ENCODE peak calls at places on chromosomes 7 and 10, in seven cellular contexts. A, N, I, F, M, S and E are unnamed samples.

GRCh38 chr7:15685358-15686181 is 913 bp downstream of the MEOX2 start:
- DNase-seq in A (peak; percentile 34), I (peak; percentile 69), N (peak; percentile 80), F (no peak), M (peak; percentile 67), S (peak; percentile 7), E (peak; percentile 69)

GRCh38 chr7:139034855-139035587 is 821 bp downstream of the ZC3HAV1L start:
- DNase-seq in N (peak; percentile 36), M (peak; percentile 22), S (peak; percentile 28), A (peak; percentile 27), I (no peak), F (no peak), E (peak; percentile 63)

GRCh38 chr10:64067009-64067606 is 545.9 kb downstream of the REEP3 start:
- DNase-seq in S (no peak), M (no peak), N (no peak), I (no peak), A (no peak), F (no peak), E (no peak)

GRCh38 chr10:33498354-33498753 is 163.9 kb upstream of the NRP1 start:
- DNase-seq in S (no peak), A (no peak), N (no peak), F (no peak), M (no peak), I (no peak), E (no peak)

GRCh38 chr7:148700693-148701092 is 2.0 kb downstream of the CUL1 start:
- DNase-seq in S (peak; percentile 56), F (no peak), I (no peak), A (peak; percentile 50), M (no peak), N (peak; percentile 49), E (peak; percentile 42)

GRCh38 chr10:114437456-114438292 is 33.4 kb upstream of the AFAP1L2 start:
- DNase-seq in I (no peak), M (no peak), S (no peak), F (no peak), N (peak; percentile 41), A (peak; percentile 19), E (peak; percentile 5)

GRCh38 chr7:44986218-44987053 is 7.6 kb upstream of the MYO1G start:
- DNase-seq in N (peak; percentile 95), S (peak; percentile 89), I (peak; percentile 96), A (peak; percentile 95), M (peak; percentile 88), F (peak; percentile 87), E (peak; percentile 99)

GRCh38 chr10:43076876-43077420 is at the start of gene RET:
- DNase-seq in M (no peak), I (no peak), A (no peak), N (peak; percentile 9), F (no peak), S (no peak), E (peak; percentile 32)

GRCh38 chr7:143901710-143902587 is at the start of gene TCAF1:
- DNase-seq in A (peak; percentile 93), M (peak; percentile 94), S (peak; percentile 87), N (peak; percentile 96), I (peak; percentile 97), F (peak; percentile 91), E (peak; percentile 92)

GRCh38 chr10:71297343-71297742 is 21.7 kb upstream of the SLC29A3 start:
- DNase-seq in F (no peak), I (no peak), A (no peak), M (no peak), S (no peak), N (no peak), E (no peak)

GRCh38 chr10:102752266-102752930 is 8.7 kb downstream of the WBP1L start:
- DNase-seq in F (no peak), I (peak; percentile 87), S (peak; percentile 95), A (peak; percentile 83), N (peak; percentile 92), M (peak; percentile 65), E (peak; percentile 85)

GRCh38 chr10:32943854-32944661 is 14.0 kb downstream of the ITGB1 start:
- DNase-seq in A (no peak), F (no peak), M (no peak), I (peak; percentile 63), S (no peak), N (no peak), E (no peak)

GRCh38 chr10:93813507-93814465 is 56.0 kb downstream of the LGI1 start:
- DNase-seq in I (peak; percentile 67), S (peak; percentile 27), F (peak; percentile 64), A (peak; percentile 41), M (peak; percentile 37), N (peak; percentile 51), E (no peak)

GRCh38 chr7:42763137-42763551 is 148.7 kb downstream of the C7orf25 start:
- DNase-seq in F (no peak), N (no peak), M (no peak), S (no peak), I (no peak), A (no peak), E (no peak)

GRCh38 chr7:70574970-70575799 is 556.8 kb upstream of the GALNT17 start:
- DNase-seq in N (no peak), I (peak; percentile 16), F (no peak), M (no peak), S (peak; percentile 66), A (no peak), E (no peak)

GRCh38 chr7:25894002-25894901 is 257.7 kb upstream of the NFE2L3 start:
- DNase-seq in N (no peak), A (no peak), I (no peak), M (no peak), S (no peak), F (peak; percentile 61), E (no peak)

GRCh38 chr7:100397336-100398081 is 24.2 kb downstream of the PILRA start:
- DNase-seq in S (no peak), M (no peak), A (no peak), I (no peak), N (no peak), F (no peak), E (no peak)

GRCh38 chr7:134462337-134462925 is 3.5 kb upstream of the AKR1B1 start:
- DNase-seq in N (peak; percentile 89), I (no peak), M (no peak), F (no peak), A (peak; percentile 87), S (peak; percentile 85), E (peak; percentile 81)

GRCh38 chr10:850093-850492 is 81.4 kb downstream of the LARP4B start:
- DNase-seq in M (no peak), I (no peak), S (no peak), F (no peak), N (no peak), A (no peak), E (no peak)

DNA sequence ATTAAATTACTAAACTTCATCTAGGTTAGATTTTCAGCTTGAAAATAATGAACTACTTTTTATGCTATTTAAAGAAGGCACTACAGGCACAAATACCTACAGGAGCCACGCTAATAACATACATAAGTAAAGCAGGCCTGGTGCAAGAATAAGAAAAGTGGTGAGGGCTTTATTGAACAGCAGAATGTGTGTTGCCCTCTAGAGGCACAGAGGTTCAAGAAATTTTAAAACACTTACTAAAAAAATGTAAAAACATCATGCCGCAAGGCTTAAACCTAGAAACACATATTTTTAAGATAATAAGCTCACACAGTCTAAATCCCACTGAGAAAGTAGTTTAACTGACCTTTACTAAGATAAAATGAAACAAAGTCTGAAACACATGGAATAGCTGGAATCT is 20.3 kb downstream of the CACUL1 start:
- DNase-seq in M (no peak), A (no peak), I (no peak), S (no peak), F (no peak), N (peak; percentile 19), E (no peak)
- TF ChIP-seq CTCF in M (no peak), A (peak; percentile 28), I (no peak), S (no peak), F (peak; percentile 25), N (peak; percentile 31), E (peak; percentile 37)

GRCh38 chr10:122019414-122019975 is 30.5 kb downstream of the TACC2 start:
- DNase-seq in I (no peak), F (no peak), N (no peak), M (no peak), S (no peak), A (no peak), E (no peak)
- H3K4me3 ChIP-seq in I (no peak overlapping the region), F (no peak overlapping the region), N (no peak overlapping the region), M (peak overlapping the region; percentile 12), S (no peak overlapping the region), A (no peak overlapping the region), E (no peak overlapping the region)

DNA sequence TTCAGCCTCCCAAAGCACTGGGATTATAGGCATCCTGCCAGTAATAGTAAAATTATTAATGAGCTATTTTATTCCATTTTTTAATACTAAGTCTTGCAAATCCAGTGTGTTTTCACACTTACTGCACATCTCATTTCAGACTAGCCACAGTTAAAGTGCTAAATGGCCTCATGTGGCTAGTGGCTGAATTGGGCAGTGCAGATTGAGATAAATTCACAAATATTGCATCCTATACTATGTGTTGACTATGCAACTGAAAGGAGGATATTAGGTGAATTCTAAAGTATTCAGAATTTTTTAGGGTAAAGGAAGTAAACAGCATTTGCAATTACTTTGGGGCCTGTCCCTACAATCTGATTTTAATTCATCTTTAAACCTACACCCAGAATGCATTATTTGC is 10.2 kb downstream of the APBB1IP start:
- DNase-seq in A (no peak), S (no peak), F (no peak), I (no peak), N (no peak), M (no peak), E (no peak)
- TF ChIP-seq CTCF in A (no peak), S (no peak), F (no peak), I (no peak), N (no peak), M (no peak), E (no peak)

GRCh38 chr7:105677395-105677701 is 96.1 kb upstream of the EFCAB10 start:
- DNase-seq in F (no peak), S (no peak), I (no peak), N (no peak), M (no peak), A (no peak), E (no peak)
- H3K4me3 ChIP-seq in F (no peak overlapping the region), S (no peak overlapping the region), I (no peak overlapping the region), N (no peak overlapping the region), M (no peak overlapping the region), A (no peak overlapping the region), E (no peak overlapping the region)

GRCh38 chr10:84204610-84205009 is 10.3 kb downstream of the CDHR1 start:
- DNase-seq in N (no peak), A (no peak), M (no peak), F (no peak), S (no peak), I (no peak), E (no peak)

GRCh38 chr10:84205049-84205852 is 10.9 kb downstream of the CDHR1 start:
- DNase-seq in F (peak; percentile 37), M (no peak), A (peak; percentile 18), I (no peak), N (peak; percentile 54), S (no peak), E (peak; percentile 18)

GRCh38 chr10:84202349-84202748 is 8.0 kb downstream of the CDHR1 start:
- DNase-seq in A (no peak), N (no peak), I (no peak), S (no peak), F (no peak), M (no peak), E (no peak)

GRCh38 chr10:84205853-84206513 is 11.6 kb downstream of the CDHR1 start:
- DNase-seq in N (no peak), I (peak; percentile 7), S (no peak), A (no peak), M (no peak), F (no peak), E (no peak)

GRCh38 chr10:84204122-84204521 is 9.8 kb downstream of the CDHR1 start:
- DNase-seq in A (no peak), M (no peak), S (no peak), F (peak; percentile 6), N (no peak), I (no peak), E (no peak)
- TF ChIP-seq CTCF in A (peak; percentile 11), M (no peak), S (peak; percentile 5), F (peak; percentile 13), N (peak; percentile 25), I (no peak), E (no peak)